ENCODE peak calls at places on chromosomes 7 and 10, in five cellular contexts. X is keratinocyte, R is PC-3, P is neural progenitor cell, B is SK-N-SH. A is an unnamed sample.

GRCh38 chr10:127850944-127851343 is 41.8 kb downstream of the CLRN3 start:
- DNase-seq in X (no peak), B (no peak), R (no peak), P (no peak), A (no peak)

GRCh38 chr10:5464521-5464920 is 34.8 kb downstream of the CALML5 start:
- DNase-seq in B (no peak), P (no peak), X (no peak), R (no peak), A (no peak)

GRCh38 chr10:127910464-127910770 is 3.5 kb downstream of the PTPRE start:
- DNase-seq in B (no peak), P (no peak), X (no peak), R (no peak), A (no peak)

GRCh38 chr10:20959178-20959577 is 62.1 kb upstream of the NEBL start:
- DNase-seq in P (no peak), B (no peak), X (no peak), R (no peak), A (no peak)

GRCh38 chr7:41940760-41941343 is 238.0 kb upstream of the INHBA start:
- DNase-seq in R (peak; percentile 87), P (peak; percentile 86), X (no peak), B (peak; percentile 73), A (peak; percentile 90)

GRCh38 chr10:101400529-101400928 is 46.6 kb downstream of the BTRC start:
- DNase-seq in B (no peak), R (no peak), P (no peak), X (no peak), A (peak; percentile 5)

GRCh38 chr7:51029586-51030230 is 247.0 kb upstream of the GRB10 start:
- DNase-seq in R (peak; percentile 78), X (no peak), B (no peak), P (no peak), A (no peak)

GRCh38 chr7:130966246-130967009 is 232.4 kb upstream of the KLF14 start:
- DNase-seq in B (no peak), R (no peak), X (no peak), P (no peak), A (no peak)

GRCh38 chr7:144019457-144019856 is 19.3 kb downstream of the OR6B1 start:
- DNase-seq in X (no peak), B (no peak), P (no peak), R (peak; percentile 67), A (peak; percentile 62)

GRCh38 chr10:103265712-103266329 is 11.1 kb upstream of the INA start:
- DNase-seq in X (no peak), B (no peak), R (peak; percentile 63), P (peak; percentile 89), A (peak; percentile 88)

GRCh38 chr10:35225204-35225603 is 98.6 kb downstream of the CREM start:
- DNase-seq in R (peak; percentile 60), B (no peak), X (no peak), P (no peak), A (no peak)

GRCh38 chr7:117623606-117624005 is 143.8 kb downstream of the CFTR start:
- DNase-seq in P (no peak), X (no peak), B (no peak), R (no peak), A (no peak)

GRCh38 chr10:128879030-128879429 is 588.0 kb upstream of the MGMT start:
- DNase-seq in R (no peak), P (no peak), X (no peak), B (no peak), A (no peak)

GRCh38 chr10:73791871-73792400 is 6.5 kb downstream of the ZSWIM8 start:
- DNase-seq in P (no peak), R (no peak), X (no peak), B (no peak), A (no peak)

GRCh38 chr10:85175635-85176034 is 847.2 kb downstream of the CCSER2 start:
- DNase-seq in R (no peak), X (no peak), P (peak; percentile 3), B (no peak), A (peak; percentile 25)

GRCh38 chr7:131265227-131265626 is 62.4 kb upstream of the MKLN1 start:
- DNase-seq in P (no peak), R (no peak), B (no peak), X (no peak), A (no peak)

GRCh38 chr10:86301971-86302370 is 64.6 kb downstream of the GRID1 start:
- DNase-seq in X (no peak), R (no peak), P (no peak), B (no peak), A (no peak)

GRCh38 chr7:26535483-26536069 is 243.9 kb downstream of the SNX10 start:
- DNase-seq in P (no peak), R (no peak), B (peak; percentile 40), X (no peak), A (no peak)

GRCh38 chr10:106560925-106561640 is 603.4 kb downstream of the SORCS1 start:
- DNase-seq in P (no peak), R (peak; percentile 64), X (no peak), B (no peak), A (no peak)

GRCh38 chr7:43439631-43440401 is 143.1 kb upstream of the STK17A start:
- DNase-seq in B (peak; percentile 76), X (no peak), P (peak; percentile 82), R (peak; percentile 68), A (peak; percentile 77)

GRCh38 chr7:149716932-149717307 is 56.5 kb downstream of the ZNF467 start:
- DNase-seq in P (no peak), B (no peak), X (no peak), R (no peak), A (no peak)

GRCh38 chr10:69801434-69802315 is at the start of gene COL13A1:
- DNase-seq in B (peak; percentile 65), X (peak; percentile 28), P (peak; percentile 93), R (peak; percentile 99), A (peak; percentile 64)

GRCh38 chr10:86635402-86635801 is 18.9 kb upstream of the OPN4 start:
- DNase-seq in P (no peak), R (peak; percentile 78), X (peak; percentile 52), B (no peak), A (peak; percentile 47)

GRCh38 chr7:155763721-155764431 is 48.4 kb downstream of the SHH start:
- DNase-seq in R (no peak), X (no peak), P (no peak), B (no peak), A (peak; percentile 45)

GRCh38 chr10:115094605-115095004 is 1.4 kb downstream of the ATRNL1 start:
- DNase-seq in B (no peak), X (no peak), R (no peak), P (no peak), A (no peak)

GRCh38 chr7:14902589-14902963 is at the start of gene DGKB:
- DNase-seq in B (peak; percentile 52), P (peak; percentile 70), X (no peak), R (no peak), A (peak; percentile 18)

GRCh38 chr10:122407375-122408125 is 33.0 kb downstream of the PLEKHA1 start:
- DNase-seq in B (no peak), X (no peak), P (no peak), R (no peak), A (no peak)

GRCh38 chr10:95814011-95814727 is 58.2 kb downstream of the ENTPD1 start:
- DNase-seq in R (peak; percentile 55), P (no peak), B (no peak), X (no peak), A (no peak)

GRCh38 chr7:133436014-133436428 is 183.1 kb downstream of the EXOC4 start:
- DNase-seq in X (no peak), R (no peak), P (no peak), B (no peak), A (no peak)

GRCh38 chr7:14761506-14762296 is 140.8 kb downstream of the DGKB start:
- DNase-seq in X (no peak), R (peak; percentile 92), B (no peak), P (no peak), A (peak; percentile 47)

GRCh38 chr7:158734861-158735260 is 30.3 kb upstream of the NCAPG2 start:
- DNase-seq in X (no peak), B (no peak), R (peak; percentile 38), P (no peak), A (no peak)

GRCh38 chr7:129433823-129434171 is 435 bp upstream of the STRIP2 start:
- DNase-seq in R (peak; percentile 54), X (no peak), B (peak; percentile 89), P (peak; percentile 86), A (peak; percentile 66)

DNA sequence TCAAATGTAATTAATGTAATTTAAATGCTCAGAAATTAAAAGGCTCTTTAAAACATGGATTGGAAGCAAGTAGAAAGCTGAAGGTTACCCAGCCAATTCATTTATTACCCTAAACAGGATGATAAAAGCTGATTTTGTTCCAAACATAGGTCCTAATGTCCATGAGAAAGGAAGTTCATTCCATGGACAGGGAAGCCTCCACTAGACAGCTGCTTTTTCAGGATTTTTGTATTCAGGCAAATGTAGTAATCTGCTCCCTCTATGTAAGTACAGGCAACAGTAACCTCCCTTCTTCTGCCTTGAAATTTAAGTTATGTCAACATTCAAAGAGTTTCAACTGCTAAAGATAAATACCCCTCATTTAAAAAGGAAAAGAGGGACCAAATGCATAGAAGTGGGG is 123.0 kb upstream of the WNT16 start:
- DNase-seq in R (no peak), P (no peak), X (no peak), B (no peak), A (no peak)
- H2AFZ ChIP-seq in R (no peak overlapping the region), P (no peak overlapping the region), X (no peak overlapping the region), B (no peak overlapping the region), A (no peak overlapping the region)

DNA sequence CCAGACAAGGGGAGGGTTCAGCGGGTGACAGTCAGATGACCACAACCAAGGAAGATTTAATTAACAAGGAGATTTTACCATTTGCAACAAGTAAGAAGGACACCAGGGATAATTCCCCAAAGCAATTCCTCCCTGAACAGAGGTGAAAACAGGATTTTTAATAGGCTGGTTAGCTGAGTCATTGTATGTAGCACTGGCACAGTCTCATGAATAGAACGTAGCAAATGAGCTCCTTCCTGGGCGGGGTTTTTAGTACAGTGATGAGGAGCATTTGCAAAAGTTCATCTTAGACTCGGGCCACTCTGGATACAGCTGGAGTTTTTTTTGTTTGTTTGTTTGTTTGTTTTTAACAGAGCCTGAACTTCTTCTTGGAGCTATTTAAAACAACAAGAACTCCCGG is 39.0 kb downstream of the TAC1 start:
- DNase-seq in B (no peak), P (no peak), X (no peak), R (peak; percentile 33), A (no peak)
- H2AFZ ChIP-seq in B (peak overlapping the region; percentile 7), P (no peak overlapping the region), X (no peak overlapping the region), R (peak overlapping the region; percentile 60), A (no peak overlapping the region)

GRCh38 chr7:104878577-104878976 is 135.4 kb upstream of the KMT2E start:
- DNase-seq in R (no peak), B (no peak), X (no peak), P (no peak), A (no peak)

GRCh38 chr7:104883718-104884452 is 130.1 kb upstream of the KMT2E start:
- DNase-seq in P (peak; percentile 82), B (peak; percentile 84), X (peak; percentile 59), R (peak; percentile 78), A (peak; percentile 93)

GRCh38 chr7:104883248-104883717 is 130.7 kb upstream of the KMT2E start:
- DNase-seq in R (no peak), P (no peak), X (no peak), B (no peak), A (no peak)
- H2AFZ ChIP-seq in R (peak overlapping the region; percentile 82), P (peak overlapping the region; percentile 45), X (peak overlapping the region; percentile 58), B (peak overlapping the region; percentile 68), A (peak overlapping the region; percentile 51)

DNA sequence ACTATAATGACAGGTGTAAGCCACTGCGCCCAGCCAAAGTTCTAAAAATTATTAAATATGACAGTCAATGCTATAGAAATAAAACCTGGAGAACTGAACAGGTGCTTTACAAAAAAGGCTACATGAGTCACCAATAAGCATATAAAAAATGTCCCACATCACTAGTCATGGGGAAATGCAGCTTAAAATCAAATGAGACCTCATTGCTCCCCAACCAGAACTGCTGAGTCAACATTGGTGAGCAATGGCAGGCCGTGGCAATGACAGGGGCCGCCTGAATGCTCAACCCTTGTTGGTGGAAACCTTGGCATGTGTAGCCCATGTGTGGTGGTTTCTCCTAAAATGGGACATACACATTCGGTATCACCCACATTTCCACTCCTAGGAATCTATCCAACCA is 352.3 kb upstream of the KLF6 start:
- DNase-seq in P (no peak), B (no peak), X (no peak), R (no peak), A (no peak)
- H2AFZ ChIP-seq in P (no peak overlapping the region), B (no peak overlapping the region), X (no peak overlapping the region), R (no peak overlapping the region), A (no peak overlapping the region)